ENCODE peak calls at places on chromosomes 5 and 9, in five cellular contexts. T is left lobe of liver; N is foreskin fibroblast; P is nephron progenitor cell; D is stimulated activated CD4-positive, alpha-beta T cell treated with anti-CD3 and anti-CD28 coated beads, Interleukin-12 subunit alpha, Interleukin-12 subunit beta, amount 100 ng/mL, for 24 hours. Z is an unnamed sample.

GRCh38 chr9:96612105-96612965 is 7.3 kb downstream of the CDC14B start:
- DNase-seq in T (peak; percentile 93), N (peak; percentile 95), P (no peak), D (no peak), Z (peak; percentile 72)

GRCh38 chr5:78908173-78908901 is 76.8 kb downstream of the ARSB start:
- DNase-seq in T (no peak), N (peak; percentile 65), P (peak; percentile 48), D (no peak), Z (no peak)

GRCh38 chr5:111453747-111454146 is 58.6 kb downstream of the STARD4 start:
- DNase-seq in T (no peak), N (peak; percentile 44), P (no peak), D (no peak), Z (no peak)

GRCh38 chr9:127965953-127966352 is 14.8 kb downstream of the EEIG1 start:
- DNase-seq in T (no peak), N (no peak), P (no peak), D (no peak), Z (no peak)

GRCh38 chr9:13493697-13494096 is 214.2 kb upstream of the MPDZ start:
- DNase-seq in T (no peak), N (no peak), P (no peak), D (no peak), Z (no peak)

GRCh38 chr9:88984543-88984883 is 6.8 kb upstream of the S1PR3 start:
- DNase-seq in T (no peak), N (no peak), P (no peak), D (no peak), Z (no peak)

GRCh38 chr9:127931092-127931881 is 710 bp upstream of the PIP5KL1 start:
- DNase-seq in T (no peak), N (peak; percentile 63), P (no peak), D (no peak), Z (no peak)

GRCh38 chr5:150763023-150763793 is 4.4 kb upstream of the DCTN4 start:
- DNase-seq in T (peak; percentile 67), N (peak; percentile 82), P (no peak), D (no peak), Z (no peak)

GRCh38 chr5:55039843-55040242 is 15.8 kb downstream of the GZMK start:
- DNase-seq in T (no peak), N (no peak), P (no peak), D (no peak), Z (no peak)

GRCh38 chr5:140140435-140140834 is 14.7 kb downstream of the IGIP start:
- DNase-seq in T (no peak), N (no peak), P (no peak), D (no peak), Z (peak; percentile 23)

GRCh38 chr5:37774912-37775483 is 64.8 kb downstream of the GDNF start:
- DNase-seq in T (no peak), N (no peak), P (peak; percentile 32), D (no peak), Z (no peak)

GRCh38 chr9:81605154-81605670 is 84.1 kb downstream of the TLE1 start:
- DNase-seq in T (no peak), N (no peak), P (no peak), D (no peak), Z (no peak)

GRCh38 chr5:71925608-71926091 is 181.6 kb upstream of the MAP1B start:
- DNase-seq in T (no peak), N (no peak), P (no peak), D (no peak), Z (no peak)

GRCh38 chr9:126763130-126763764 is 41.6 kb upstream of the ZBTB43 start:
- DNase-seq in T (no peak), N (no peak), P (no peak), D (no peak), Z (no peak)

GRCh38 chr9:93267681-93268505 is 84.0 kb downstream of the WNK2 start:
- DNase-seq in T (no peak), N (no peak), P (no peak), D (no peak), Z (peak; percentile 83)

GRCh38 chr9:127543221-127543620 is 68.9 kb upstream of the STXBP1 start:
- DNase-seq in T (no peak), N (no peak), P (no peak), D (no peak), Z (no peak)

GRCh38 chr9:134648701-134649525 is 7.3 kb downstream of the COL5A1 start:
- DNase-seq in T (no peak), N (peak; percentile 59), P (no peak), D (no peak), Z (no peak)

GRCh38 chr9:131402073-131402472 is 8.2 kb downstream of the PRRC2B start:
- DNase-seq in T (no peak), N (peak; percentile 67), P (no peak), D (no peak), Z (no peak)

GRCh38 chr9:125262217-125262991 is 778 bp downstream of the GAPVD1 start:
- DNase-seq in T (no peak), N (no peak), P (no peak), D (no peak), Z (no peak)

GRCh38 chr5:163696270-163696887 is 191.0 kb downstream of the MAT2B start:
- DNase-seq in T (peak; percentile 46), N (peak; percentile 60), P (peak; percentile 49), D (no peak), Z (no peak)

GRCh38 chr5:135444360-135444759 is 2.8 kb downstream of the DCANP1 start:
- DNase-seq in T (peak; percentile 29), N (no peak), P (no peak), D (no peak), Z (no peak)

GRCh38 chr5:31251032-31251431 is 57.5 kb downstream of the CDH6 start:
- DNase-seq in T (no peak), N (no peak), P (no peak), D (no peak), Z (no peak)

GRCh38 chr9:546797-547223 is 294.7 kb upstream of the DMRT1 start:
- DNase-seq in T (no peak), N (no peak), P (no peak), D (no peak), Z (no peak)

GRCh38 chr5:75052461-75053285 is at the start of gene GCNT4:
- DNase-seq in T (peak; percentile 53), N (peak; percentile 52), P (peak; percentile 64), D (no peak), Z (no peak)